ENCODE peak calls at places on chromosomes 12 and 14, in ten cellular contexts. D, N, P, A, W, J, R, Z, O and Q are unnamed samples.

GRCh38 chr12:44812062-44812461 is 64.1 kb downstream of the NELL2 start:
- DNase-seq in Z (no peak), R (no peak), J (no peak), O (no peak), D (no peak), A (no peak), N (no peak), W (no peak), P (peak), Q (peak)

GRCh38 chr14:36316131-36316530 is 4.3 kb downstream of the MBIP start:
- DNase-seq in W (no peak), N (no peak), D (no peak), A (no peak), P (no peak), Z (no peak), R (no peak), J (no peak), O (no peak), Q (no peak)

GRCh38 chr12:111248981-111249380 is 119.9 kb downstream of the PHETA1 start:
- DNase-seq in J (no peak), Z (no peak), A (no peak), W (no peak), O (no peak), N (no peak), P (no peak), R (no peak), D (no peak), Q (no peak)

GRCh38 chr14:89004195-89004594 is 179.7 kb downstream of the TTC8 start:
- DNase-seq in J (no peak), A (no peak), P (no peak), N (no peak), Z (no peak), W (no peak), R (peak), O (no peak), D (no peak), Q (peak)

GRCh38 chr12:28212182-28212581 is 21.9 kb downstream of the CCDC91 start:
- DNase-seq in O (no peak), P (no peak), J (no peak), Z (no peak), D (no peak), R (no peak), N (no peak), A (no peak), W (no peak), Q (no peak)

GRCh38 chr12:110563702-110564470 is 19.2 kb downstream of the PPTC7 start:
- DNase-seq in Z (no peak), N (no peak), O (no peak), J (no peak), P (no peak), R (peak), D (no peak), A (no peak), W (no peak), Q (peak)

GRCh38 chr14:55976219-55976618 is 142.0 kb upstream of the PELI2 start:
- DNase-seq in R (no peak), W (peak), O (no peak), A (no peak), P (no peak), D (no peak), N (peak), J (no peak), Z (no peak), Q (no peak)

GRCh38 chr12:62900686-62901272 is 34.2 kb downstream of the PPM1H start:
- DNase-seq in N (no peak), R (no peak), P (no peak), O (no peak), Z (no peak), W (no peak), J (peak), A (no peak), D (no peak), Q (no peak)

GRCh38 chr14:57420986-57421385 is 30.6 kb downstream of the NAA30 start:
- DNase-seq in J (no peak), Z (no peak), W (no peak), R (peak), P (no peak), D (no peak), A (no peak), N (no peak), O (no peak), Q (no peak)

GRCh38 chr14:37081220-37081619 is 91.2 kb downstream of the SLC25A21 start:
- DNase-seq in W (no peak), O (no peak), N (no peak), J (no peak), P (peak), D (no peak), R (peak), A (no peak), Z (no peak), Q (no peak)

GRCh38 chr12:68381476-68381875 is 49.3 kb upstream of the MDM1 start:
- DNase-seq in O (no peak), A (no peak), P (no peak), W (no peak), D (no peak), J (no peak), Z (no peak), N (no peak), R (no peak), Q (peak)

GRCh38 chr12:102426599-102427541 is 53.5 kb downstream of the IGF1 start:
- DNase-seq in W (no peak), R (peak), J (no peak), Z (no peak), D (no peak), A (no peak), N (no peak), O (no peak), P (no peak), Q (no peak)

GRCh38 chr12:42810006-42810405 is 220.5 kb upstream of the PRICKLE1 start:
- DNase-seq in R (no peak), J (no peak), N (no peak), A (no peak), Z (no peak), O (no peak), D (no peak), P (no peak), W (no peak), Q (no peak)

GRCh38 chr12:67802723-67803122 is 154.2 kb downstream of the DYRK2 start:
- DNase-seq in P (no peak), J (no peak), N (no peak), Z (no peak), R (no peak), A (no peak), O (no peak), W (no peak), D (no peak), Q (no peak)

GRCh38 chr12:65823481-65824313 is 586 bp upstream of the HMGA2 start:
- DNase-seq in Z (peak), D (no peak), N (peak), A (peak), R (peak), O (peak), W (peak), P (peak), J (peak), Q (peak)

GRCh38 chr12:132170094-132170636 is 25.9 kb downstream of the NOC4L start:
- DNase-seq in A (no peak), J (no peak), W (no peak), P (no peak), N (no peak), O (no peak), D (no peak), R (peak), Z (no peak), Q (no peak)

GRCh38 chr12:51806896-51807295 is 41.6 kb downstream of the FIGNL2 start:
- DNase-seq in N (no peak), O (no peak), R (no peak), P (no peak), Z (no peak), A (no peak), W (no peak), D (no peak), J (no peak), Q (no peak)

GRCh38 chr12:46135750-46136149 is 133.1 kb downstream of the SLC38A1 start:
- DNase-seq in N (no peak), P (no peak), R (no peak), Z (no peak), J (no peak), O (no peak), A (no peak), W (no peak), D (no peak), Q (no peak)
- H3K4me3 ChIP-seq in N (no peak), P (no peak), R (no peak), Z (no peak), J (no peak), O (no peak), A (no peak), W (no peak), D (no peak), Q (no peak)

GRCh38 chr12:12919666-12920435 is 28.5 kb downstream of the GPRC5A start:
- DNase-seq in Z (no peak), R (no peak), O (no peak), D (no peak), N (no peak), W (no peak), P (peak), J (no peak), A (no peak), Q (no peak)

GRCh38 chr12:12913626-12914388 is 22.4 kb downstream of the GPRC5A start:
- DNase-seq in J (no peak), W (no peak), N (no peak), A (no peak), D (no peak), R (no peak), Z (no peak), P (peak), O (no peak), Q (no peak)

GRCh38 chr12:12918781-12919180 is 27.4 kb downstream of the GPRC5A start:
- DNase-seq in P (peak), R (no peak), W (no peak), A (no peak), Z (no peak), D (no peak), O (no peak), N (no peak), J (no peak), Q (no peak)

GRCh38 chr12:12916135-12916956 is 25.0 kb downstream of the GPRC5A start:
- DNase-seq in N (peak), Z (peak), O (peak), W (peak), R (peak), A (peak), D (peak), P (peak), J (peak), Q (peak)

DNA sequence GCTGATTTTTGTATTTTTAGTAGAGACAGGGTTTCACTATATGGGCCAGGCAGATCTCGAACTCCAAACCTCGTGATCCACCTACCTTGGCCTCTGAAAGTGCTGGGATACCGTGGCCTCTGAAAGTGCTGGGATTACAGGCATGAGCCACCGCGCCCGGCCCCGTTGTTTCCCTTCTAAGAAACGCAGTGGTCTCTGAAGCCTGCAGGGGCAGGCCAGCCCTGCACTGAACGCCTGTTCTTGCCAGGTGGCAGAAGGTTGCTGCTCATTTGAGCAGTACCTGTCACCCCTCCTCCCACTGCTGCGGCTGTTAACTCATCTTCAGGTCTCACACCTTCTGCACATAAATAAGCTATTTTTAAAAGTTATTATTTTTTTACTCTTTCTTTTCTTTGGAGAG is 24.3 kb downstream of the GPRC5A start:
- DNase-seq in A (no peak), Z (no peak), J (no peak), R (no peak), W (no peak), P (peak), N (no peak), O (no peak), D (no peak), Q (no peak)
- TF ChIP-seq CTCF in A (no peak), Z (no peak), J (no peak), R (no peak), W (no peak), P (no peak), N (no peak), O (no peak), D (no peak), Q (no peak)

GRCh38 chr14:68755016-68755353 is 37.9 kb downstream of the ZFP36L1 start:
- DNase-seq in R (no peak), J (no peak), W (no peak), O (no peak), A (no peak), N (no peak), Z (no peak), P (no peak), D (no peak), Q (no peak)
- TF ChIP-seq POLR2A in R (no peak), J (no peak), W (no peak), O (no peak), A (no peak), N (no peak), Z (no peak), P (no peak), D (no peak), Q (no peak)

GRCh38 chr12:52907092-52907810 is 2.4 kb upstream of the KRT8 start:
- DNase-seq in A (peak), D (no peak), O (peak), R (no peak), P (peak), Z (no peak), N (peak), W (peak), J (peak), Q (peak)
- H3K4me3 ChIP-seq in A (no peak), D (no peak), O (no peak), R (no peak), P (no peak), Z (no peak), N (no peak), W (no peak), J (no peak), Q (no peak)

GRCh38 chr14:105376521-105377440 is 21.6 kb upstream of the TEX22 start:
- DNase-seq in R (no peak), D (no peak), P (no peak), W (no peak), O (no peak), Z (no peak), N (no peak), A (no peak), J (no peak), Q (no peak)
- TF ChIP-seq CTCF in R (no peak), D (no peak), P (no peak), W (no peak), O (no peak), Z (no peak), N (no peak), A (no peak), J (no peak), Q (no peak)

GRCh38 chr12:122959566-122960192 is 6.6 kb downstream of the ABCB9 start:
- DNase-seq in R (no peak), A (no peak), W (no peak), O (no peak), J (no peak), Z (no peak), N (no peak), P (no peak), D (no peak), Q (no peak)

GRCh38 chr12:122955151-122955550 is 11.1 kb downstream of the ABCB9 start:
- DNase-seq in P (no peak), J (no peak), R (no peak), D (no peak), A (no peak), W (no peak), O (no peak), N (no peak), Z (no peak), Q (no peak)

GRCh38 chr12:122956028-122956427 is 10.2 kb downstream of the ABCB9 start:
- DNase-seq in Z (no peak), R (no peak), A (no peak), J (no peak), O (no peak), W (no peak), N (no peak), P (no peak), D (no peak), Q (no peak)

GRCh38 chr12:122960193-122960569 is 6.1 kb downstream of the ABCB9 start:
- DNase-seq in P (no peak), J (no peak), O (no peak), R (no peak), Z (no peak), W (no peak), N (no peak), D (no peak), A (no peak), Q (no peak)

GRCh38 chr12:122958198-122958888 is 7.9 kb downstream of the ABCB9 start:
- DNase-seq in W (no peak), Z (no peak), P (no peak), J (no peak), O (no peak), R (no peak), A (no peak), N (no peak), D (no peak), Q (no peak)
- TF ChIP-seq POLR2A in W (no peak), Z (no peak), P (no peak), J (no peak), O (no peak), R (no peak), A (no peak), N (no peak), D (no peak), Q (no peak)

DNA sequence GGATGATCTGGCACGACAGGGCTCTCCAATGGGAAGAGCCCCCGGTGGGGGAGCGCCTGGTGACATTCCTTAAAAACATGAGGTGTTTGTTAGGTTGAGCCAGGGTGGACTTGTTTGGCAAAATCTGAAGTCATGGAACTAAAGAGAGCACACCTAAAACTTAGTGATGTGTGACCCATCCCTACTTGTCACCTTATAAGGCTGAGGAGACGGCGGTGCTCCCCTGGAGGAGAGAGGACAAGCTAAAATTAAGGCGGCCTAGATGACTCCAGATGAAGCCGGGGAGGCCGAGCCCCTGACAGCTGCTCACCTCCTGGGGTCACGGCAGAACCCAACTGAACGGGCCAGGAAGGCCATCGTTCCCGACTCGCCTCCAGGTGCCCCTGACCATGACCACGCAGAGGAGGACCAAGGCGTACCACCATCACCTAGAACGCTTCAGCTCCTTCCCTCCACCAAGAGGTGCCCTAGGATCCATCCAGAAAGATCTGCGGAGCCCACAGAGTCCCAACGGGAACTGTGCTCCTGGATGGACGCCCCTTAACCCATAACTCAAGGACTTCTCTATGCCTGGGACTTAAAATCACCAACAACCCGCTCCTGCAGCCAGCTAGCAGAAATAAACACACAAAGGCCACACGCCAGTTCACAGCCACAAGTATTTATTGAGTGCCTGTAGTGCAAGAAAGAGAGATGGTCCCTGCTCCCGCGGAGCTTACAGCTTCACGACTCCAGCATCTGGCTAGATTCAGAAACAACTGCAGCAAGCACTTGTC is 977 bp upstream of the PITPNM2 start:
- DNase-seq in A (no peak), W (no peak), N (no peak), Z (peak), R (no peak), J (no peak), O (no peak), D (no peak), P (peak), Q (peak)
- H3K4me3 ChIP-seq in A (peak), W (peak), N (peak), Z (peak), R (peak), J (peak), O (peak), D (peak), P (peak), Q (no peak)